ENCODE peak calls at places on chromosome X, in five cellular contexts. H is AG10803, C is choroid plexus epithelial cell, Z is fibroblast of lung, T is IMR-90. G is an unnamed sample.

GRCh38 chrX:48558270-48558669 is 16.0 kb upstream of the RBM3 start:
- DNase-seq in C (peak; percentile 81), T (peak; percentile 87), H (peak; percentile 76), Z (peak; percentile 70), G (peak; percentile 90)

GRCh38 chrX:9670136-9670905 is 95.3 kb downstream of the GPR143 start:
- DNase-seq in C (peak; percentile 56), Z (peak; percentile 56), H (peak; percentile 23), T (peak; percentile 66), G (peak; percentile 70)

GRCh38 chrX:15349046-15349445 is 13.7 kb upstream of the PIGA start:
- DNase-seq in Z (peak; percentile 78), H (peak; percentile 60), C (peak; percentile 82), T (peak; percentile 73), G (peak; percentile 80)

GRCh38 chrX:87006561-87006960 is 511.0 kb upstream of the KLHL4 start:
- DNase-seq in T (no peak), H (no peak), Z (no peak), C (no peak), G (no peak)

GRCh38 chrX:33949300-33949699 is 182.8 kb downstream of the FAM47A start:
- DNase-seq in H (no peak), Z (no peak), T (no peak), C (no peak), G (no peak)

GRCh38 chrX:38036471-38036870 is 30.1 kb downstream of the SYTL5 start:
- DNase-seq in Z (no peak), T (peak; percentile 6), C (no peak), H (no peak), G (no peak)

GRCh38 chrX:7711167-7711566 is 131.8 kb upstream of the VCX start:
- DNase-seq in C (no peak), Z (no peak), H (no peak), T (no peak), G (no peak)

GRCh38 chrX:85379174-85379907 is at the start of gene POF1B:
- DNase-seq in C (no peak), H (no peak), T (no peak), Z (no peak), G (no peak)

GRCh38 chrX:139113682-139114081 is 402.2 kb upstream of the FGF13 start:
- DNase-seq in T (no peak), Z (no peak), H (no peak), C (no peak), G (no peak)

GRCh38 chrX:140057001-140057411 is 91.7 kb upstream of the CXorf66 start:
- DNase-seq in C (peak; percentile 75), T (peak; percentile 68), Z (peak; percentile 64), H (peak; percentile 63), G (peak; percentile 74)

GRCh38 chrX:135396109-135396508 is 25.6 kb upstream of the SMIM10L2A start:
- DNase-seq in Z (no peak), H (peak; percentile 0), C (no peak), T (peak; percentile 3), G (no peak)

GRCh38 chrX:56764153-56764974 is 35.3 kb downstream of the NBDY start:
- DNase-seq in C (peak; percentile 82), T (peak; percentile 87), H (peak; percentile 73), Z (peak; percentile 76), G (peak; percentile 83)

GRCh38 chrX:1463581-1464281 is 11.0 kb upstream of the ASMTL start:
- DNase-seq in H (no peak), Z (no peak), T (no peak), C (no peak), G (no peak)

GRCh38 chrX:50430917-50431316 is 39.7 kb downstream of the DGKK start:
- DNase-seq in T (no peak), Z (no peak), C (no peak), H (no peak), G (no peak)

GRCh38 chrX:63930140-63930539 is 145.1 kb upstream of the ARHGEF9 start:
- DNase-seq in H (peak; percentile 17), Z (no peak), T (no peak), C (peak; percentile 1), G (no peak)

GRCh38 chrX:119686087-119686639 is 6.8 kb downstream of the SEPTIN6 start:
- DNase-seq in H (peak; percentile 70), C (no peak), T (no peak), Z (peak; percentile 39), G (no peak)
- H3K4me3 ChIP-seq in H (peak overlapping the region; percentile 26), C (no peak overlapping the region), T (no peak overlapping the region), Z (no peak overlapping the region), G (no peak overlapping the region)

GRCh38 chrX:43961699-43962098 is 11.5 kb downstream of the NDP start:
- DNase-seq in H (no peak), C (no peak), Z (no peak), T (no peak), G (no peak)
- TF ChIP-seq CTCF in H (peak; percentile 18), C (peak; percentile 19), Z (no peak), T (peak; percentile 16), G (peak; percentile 4)

GRCh38 chrX:367349-367748 is 19.4 kb downstream of the PPP2R3B start:
- DNase-seq in H (no peak), C (no peak), T (no peak), Z (no peak), G (no peak)

GRCh38 chrX:367866-368265 is 18.8 kb downstream of the PPP2R3B start:
- DNase-seq in Z (no peak), C (no peak), H (no peak), T (no peak), G (no peak)

GRCh38 chrX:369563-370101 is 17.1 kb downstream of the PPP2R3B start:
- DNase-seq in C (no peak), H (no peak), Z (no peak), T (no peak), G (no peak)

GRCh38 chrX:370244-370962 is 16.3 kb downstream of the PPP2R3B start:
- DNase-seq in C (no peak), T (no peak), Z (no peak), H (no peak), G (no peak)

DNA sequence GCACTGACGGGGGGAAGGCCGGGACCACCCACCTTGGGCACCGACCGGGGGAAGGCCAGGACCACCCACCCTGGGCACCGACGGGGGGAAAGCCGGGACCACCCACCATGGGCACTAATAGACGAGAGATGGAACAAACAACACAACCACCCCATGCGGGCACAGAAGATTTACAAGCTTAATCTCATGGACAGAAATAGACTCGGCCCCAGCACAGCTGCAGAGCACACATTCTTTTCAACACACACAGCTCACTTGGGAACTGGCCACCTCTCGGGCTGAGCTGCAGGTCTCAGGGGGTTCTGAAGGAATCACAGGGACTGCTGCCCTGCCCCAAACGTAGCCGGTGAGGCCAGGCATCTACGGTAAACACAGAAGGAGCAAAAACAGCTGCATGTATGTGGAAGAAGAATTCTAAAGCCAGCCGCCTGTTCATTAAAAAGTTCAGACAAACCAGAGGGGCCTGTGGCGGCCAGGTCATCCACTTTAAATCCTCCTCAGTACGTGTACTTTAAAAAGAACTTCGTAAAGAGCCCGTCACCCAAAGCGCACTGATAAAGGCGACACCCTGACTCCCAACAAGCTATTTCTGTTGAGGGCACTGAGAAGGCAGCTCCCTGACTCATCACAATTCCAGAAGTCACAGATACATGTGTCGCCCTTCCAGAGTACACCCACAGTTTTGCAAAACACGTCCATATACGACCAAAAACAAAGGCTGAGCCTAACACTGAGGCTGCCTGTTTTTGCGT is 17.7 kb downstream of the PPP2R3B start:
- DNase-seq in C (peak; percentile 63), T (peak; percentile 52), H (peak; percentile 65), Z (no peak), G (no peak)
- H3K4me3 ChIP-seq in C (no peak overlapping the region), T (no peak overlapping the region), H (no peak overlapping the region), Z (no peak overlapping the region), G (no peak overlapping the region)

GRCh38 chrX:133415276-133416105 is at the start of gene GPC4:
- DNase-seq in C (peak; percentile 41), T (no peak), Z (peak; percentile 54), H (peak; percentile 24), G (peak; percentile 4)
- TF ChIP-seq CTCF in C (no peak), T (no peak), Z (no peak), H (no peak), G (no peak)

DNA sequence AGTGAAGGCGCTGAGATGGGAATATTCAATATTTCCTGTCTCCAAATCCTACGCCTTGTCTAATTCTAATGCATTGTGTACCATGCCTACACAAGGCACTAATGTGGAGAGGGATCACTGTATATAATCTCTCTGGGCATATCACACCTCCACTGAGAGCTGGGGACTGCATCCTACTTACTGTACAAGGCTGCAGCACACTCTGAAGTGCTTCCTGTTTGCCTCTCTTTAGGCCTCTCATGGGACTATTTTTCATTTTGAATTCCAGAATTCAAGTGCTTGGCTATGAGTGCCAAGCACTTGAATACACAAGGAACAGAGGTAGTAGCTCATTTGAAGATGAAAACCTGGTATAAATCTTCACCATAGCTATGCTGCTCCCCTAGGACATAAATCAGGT is 229.6 kb upstream of the MBNL3 start:
- DNase-seq in T (no peak), H (no peak), C (no peak), Z (no peak), G (no peak)
- H3K4me3 ChIP-seq in T (no peak overlapping the region), H (no peak overlapping the region), C (no peak overlapping the region), Z (no peak overlapping the region), G (no peak overlapping the region)

GRCh38 chrX:147476008-147476407 is 435.7 kb upstream of the FMR1 start:
- DNase-seq in T (no peak), H (no peak), Z (no peak), C (peak; percentile 1), G (peak; percentile 0)
- TF ChIP-seq CTCF in T (peak; percentile 12), H (peak; percentile 10), Z (no peak), C (no peak), G (no peak)

GRCh38 chrX:20374866-20375530 is 108.3 kb upstream of the RPS6KA3 start:
- DNase-seq in H (no peak), Z (no peak), T (no peak), C (no peak), G (no peak)
- H3K4me3 ChIP-seq in H (no peak overlapping the region), Z (no peak overlapping the region), T (no peak overlapping the region), C (no peak overlapping the region), G (no peak overlapping the region)

GRCh38 chrX:106170318-106170717 is 2.2 kb downstream of the PWWP3B start:
- DNase-seq in H (peak; percentile 0), T (no peak), C (peak; percentile 73), Z (peak; percentile 4), G (peak; percentile 59)
- TF ChIP-seq CTCF in H (peak; percentile 34), T (peak; percentile 28), C (peak; percentile 64), Z (no peak), G (peak; percentile 66)

GRCh38 chrX:130300010-130300282 is 31.2 kb upstream of the ZNF280C start:
- DNase-seq in T (no peak), H (no peak), C (no peak), Z (no peak), G (no peak)

GRCh38 chrX:130296743-130297142 is 28.0 kb upstream of the ZNF280C start:
- DNase-seq in H (no peak), C (peak; percentile 53), Z (peak; percentile 63), T (peak; percentile 6), G (peak; percentile 6)

GRCh38 chrX:130295519-130296314 is 27.0 kb upstream of the ZNF280C start:
- DNase-seq in C (peak; percentile 6), Z (peak; percentile 41), H (no peak), T (peak; percentile 1), G (peak; percentile 6)

GRCh38 chrX:130301405-130301804 is 32.7 kb upstream of the ZNF280C start:
- DNase-seq in T (no peak), Z (no peak), C (no peak), H (no peak), G (no peak)

GRCh38 chrX:130299279-130300009 is 30.7 kb upstream of the ZNF280C start:
- DNase-seq in Z (no peak), H (no peak), T (no peak), C (no peak), G (no peak)
- H3K4me3 ChIP-seq in Z (no peak overlapping the region), H (no peak overlapping the region), T (no peak overlapping the region), C (no peak overlapping the region), G (no peak overlapping the region)

G was measured in fibroblast of pulmonary artery.